ENCODE peak calls at places on chromosome 18, in four cellular contexts. I is PC-3, Y is uterus, T is AG04450. Z is an unnamed sample.

GRCh38 chr18:31247574-31248199 is 70.3 kb upstream of the DSG1 start:
- DNase-seq in T (no peak), Y (no peak), I (no peak), Z (no peak)

GRCh38 chr18:36786686-36787085 is 42.1 kb downstream of the TPGS2 start:
- DNase-seq in T (no peak), I (no peak), Y (peak), Z (peak)

GRCh38 chr18:48215876-48216638 is 193.1 kb downstream of the ZBTB7C start:
- DNase-seq in I (peak), T (no peak), Y (no peak), Z (no peak)

GRCh38 chr18:499351-500229 is 911 bp downstream of the COLEC12 start:
- DNase-seq in T (no peak), I (peak), Y (peak), Z (peak)

GRCh38 chr18:78661316-78661715 is 318.3 kb upstream of the SALL3 start:
- DNase-seq in Y (no peak), T (no peak), I (no peak), Z (no peak)

GRCh38 chr18:70195014-70195614 is 10.4 kb downstream of the RTTN start:
- DNase-seq in Y (no peak), T (no peak), I (no peak), Z (no peak)

GRCh38 chr18:52936931-52937330 is 596.9 kb downstream of the DCC start:
- DNase-seq in T (no peak), Y (no peak), I (peak), Z (no peak)

GRCh38 chr18:59114160-59114559 is 25.5 kb upstream of the SEC11C start:
- DNase-seq in I (no peak), Y (no peak), T (no peak), Z (no peak)

GRCh38 chr18:37019157-37019571 is 190.2 kb downstream of the KIAA1328 start:
- DNase-seq in T (no peak), Y (no peak), I (peak), Z (no peak)

GRCh38 chr18:24054130-24054529 is 39.6 kb downstream of the TTC39C start:
- DNase-seq in I (no peak), Y (no peak), T (no peak), Z (no peak)

GRCh38 chr18:36633961-36634412 is 194.8 kb downstream of the TPGS2 start:
- DNase-seq in Y (no peak), T (no peak), I (no peak), Z (no peak)

GRCh38 chr18:60981651-60982050 is 351.6 kb upstream of the CDH20 start:
- DNase-seq in I (no peak), T (no peak), Y (no peak), Z (no peak)

GRCh38 chr18:39952816-39953215 is 2002.2 kb upstream of the PIK3C3 start:
- DNase-seq in T (no peak), I (no peak), Y (no peak), Z (no peak)

GRCh38 chr18:47895565-47896250 is 34.8 kb downstream of the SMAD2 start:
- DNase-seq in T (no peak), I (no peak), Y (no peak), Z (no peak)

GRCh38 chr18:11320981-11321380 is 171.6 kb upstream of the PIEZO2 start:
- DNase-seq in I (peak), T (no peak), Y (no peak), Z (peak)

GRCh38 chr18:5073026-5073944 is 123.8 kb downstream of the AKAIN1 start:
- DNase-seq in I (peak), Y (no peak), T (no peak), Z (peak)

GRCh38 chr18:11147962-11148654 is 1.3 kb downstream of the PIEZO2 start:
- DNase-seq in Y (no peak), I (no peak), T (no peak), Z (no peak)

GRCh38 chr18:49966090-49966489 is 152.8 kb upstream of the ACAA2 start:
- DNase-seq in T (no peak), Y (no peak), I (no peak), Z (no peak)

GRCh38 chr18:78527984-78528383 is 451.6 kb upstream of the SALL3 start:
- DNase-seq in I (no peak), Y (no peak), T (no peak), Z (no peak)

GRCh38 chr18:37408676-37409305 is 156.8 kb downstream of the CELF4 start:
- DNase-seq in Y (no peak), I (no peak), T (no peak), Z (no peak)

GRCh38 chr18:78713064-78713463 is 266.6 kb upstream of the SALL3 start:
- DNase-seq in T (no peak), Y (no peak), I (no peak), Z (no peak)

GRCh38 chr18:77736817-77737216 is 487.2 kb downstream of the GALR1 start:
- DNase-seq in Y (no peak), I (no peak), T (no peak), Z (no peak)

GRCh38 chr18:68596016-68596415 is 118.9 kb downstream of the TMX3 start:
- DNase-seq in Y (no peak), T (no peak), I (no peak), Z (no peak)

GRCh38 chr18:32891797-32892196 is 119.0 kb upstream of the KLHL14 start:
- DNase-seq in Y (no peak), T (no peak), I (no peak), Z (no peak)

GRCh38 chr18:74196220-74197119 is 48.1 kb downstream of the TIMM21 start:
- DNase-seq in T (peak), I (peak), Y (peak), Z (peak)

GRCh38 chr18:41553716-41554115 is 401.3 kb upstream of the PIK3C3 start:
- DNase-seq in T (no peak), Y (no peak), I (no peak), Z (no peak)

GRCh38 chr18:36315736-36316135 is 18.2 kb downstream of the FHOD3 start:
- DNase-seq in I (peak), Y (no peak), T (no peak), Z (peak)

GRCh38 chr18:23861326-23861725 is 153.2 kb upstream of the TTC39C start:
- DNase-seq in I (no peak), Y (no peak), T (no peak), Z (no peak)

GRCh38 chr18:48946329-48946835 is 4.4 kb downstream of the SMAD7 start:
- DNase-seq in Y (no peak), T (no peak), I (peak), Z (peak)

GRCh38 chr18:29749699-29750098 is 1292.8 kb downstream of the DSC3 start:
- DNase-seq in Y (no peak), T (peak), I (peak), Z (no peak)

GRCh38 chr18:49910986-49911385 is 97.7 kb upstream of the ACAA2 start:
- DNase-seq in Y (no peak), T (no peak), I (no peak), Z (no peak)

GRCh38 chr18:49839012-49839411 is 25.7 kb upstream of the ACAA2 start:
- DNase-seq in T (no peak), Y (no peak), I (peak), Z (no peak)

GRCh38 chr18:39463986-39464385 is 1898.4 kb upstream of the CELF4 start:
- DNase-seq in T (no peak), I (no peak), Y (no peak), Z (no peak)

GRCh38 chr18:65755616-65756015 is 4.8 kb downstream of the CDH7 start:
- DNase-seq in T (no peak), I (no peak), Y (no peak), Z (no peak)

GRCh38 chr18:65752625-65753325 is 2.0 kb downstream of the CDH7 start:
- DNase-seq in Y (no peak), T (no peak), I (no peak), Z (no peak)

GRCh38 chr18:65751145-65752085 is 603 bp downstream of the CDH7 start:
- DNase-seq in T (no peak), I (no peak), Y (no peak), Z (no peak)

GRCh38 chr18:65753520-65753919 is 2.7 kb downstream of the CDH7 start:
- DNase-seq in I (peak), Y (no peak), T (no peak), Z (no peak)

DNA sequence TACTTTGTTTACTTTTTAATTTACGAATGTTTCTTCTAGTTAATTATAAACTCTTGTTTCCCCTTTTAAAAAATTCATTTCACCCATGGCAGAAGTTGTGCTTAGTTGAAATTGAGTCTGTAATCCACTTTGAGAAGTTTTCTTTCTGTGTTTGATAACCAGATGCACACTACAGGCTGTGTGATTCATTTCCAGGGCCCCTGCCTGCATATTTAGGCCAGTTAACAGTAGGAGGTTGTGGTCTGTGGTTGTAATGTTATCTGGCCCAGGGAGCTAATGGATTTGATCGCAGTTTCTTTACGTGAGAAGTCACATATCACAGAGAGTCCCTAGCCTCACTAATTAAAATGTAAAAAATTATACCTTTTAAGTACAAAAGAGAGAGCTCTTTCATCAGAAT is 3.3 kb downstream of the CDH7 start:
- DNase-seq in I (peak), Y (no peak), T (no peak), Z (no peak)
- H3K27ac ChIP-seq in I (no peak), Y (no peak), T (no peak), Z (no peak)

GRCh38 chr18:76336241-76336640 is 158.8 kb downstream of the ZNF516 start:
- DNase-seq in Y (no peak), T (no peak), I (no peak), Z (no peak)
- H3K4me3 ChIP-seq in Y (no peak), T (no peak), I (no peak), Z (no peak)

GRCh38 chr18:26386421-26386820 is 160.2 kb downstream of the TAF4B start:
- DNase-seq in I (no peak), Y (no peak), T (no peak), Z (no peak)
- H3K27ac ChIP-seq in I (no peak), Y (no peak), T (no peak), Z (no peak)

DNA sequence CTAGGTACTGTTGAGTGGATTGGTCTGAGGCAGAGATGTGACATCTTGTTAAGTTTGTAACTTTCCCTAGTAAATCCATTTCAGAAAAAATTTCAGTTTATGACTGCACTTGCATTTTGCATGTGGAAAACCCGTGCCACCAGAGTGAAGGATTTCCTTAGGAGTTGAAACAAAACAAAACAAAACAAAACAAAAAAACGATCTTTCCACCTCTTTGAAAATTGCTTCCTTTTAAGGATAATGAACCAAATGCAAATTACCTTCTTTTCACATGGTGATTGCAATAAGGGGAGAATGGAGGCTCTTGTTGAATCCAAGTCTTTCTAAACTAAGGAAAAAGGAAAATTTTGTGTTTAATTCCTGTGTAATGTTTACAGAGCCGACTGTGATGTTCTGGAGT is 43.2 kb downstream of the PHLPP1 start:
- DNase-seq in I (no peak), T (no peak), Y (no peak), Z (no peak)
- H3K4me3 ChIP-seq in I (peak), T (no peak), Y (no peak), Z (no peak)

GRCh38 chr18:22172594-22173049 is 3.2 kb downstream of the GATA6 start:
- DNase-seq in Y (no peak), T (no peak), I (no peak), Z (no peak)
- H3K27ac ChIP-seq in Y (peak), T (no peak), I (no peak), Z (no peak)

DNA sequence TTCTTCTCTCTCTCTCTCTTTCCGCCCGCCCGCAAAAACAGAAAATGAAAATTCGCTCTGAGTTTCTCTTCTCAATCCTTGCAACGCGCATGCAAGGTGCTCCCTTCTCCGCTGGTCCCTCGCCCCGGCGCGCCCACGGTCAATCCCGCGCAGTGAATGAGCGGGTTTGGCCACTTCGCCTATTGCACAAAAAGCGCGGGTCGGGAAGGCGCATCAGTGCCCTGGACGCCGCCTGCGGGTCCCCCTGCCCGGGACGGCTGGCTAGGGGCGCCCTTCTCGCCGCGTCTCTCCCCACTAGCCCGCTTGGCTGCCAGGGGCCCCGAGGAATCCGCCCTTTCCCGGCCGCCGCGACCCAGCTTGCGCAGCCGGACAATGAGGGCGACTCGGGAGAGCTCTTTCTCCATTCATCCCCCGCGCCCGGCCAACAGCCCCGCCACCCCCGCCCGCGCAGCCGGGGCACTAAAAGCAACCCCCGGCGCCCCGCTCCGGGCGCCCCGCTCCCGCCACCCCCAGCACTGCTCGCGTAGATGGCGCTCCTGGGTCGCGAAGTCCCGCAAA is 686 bp downstream of the LAMA1 start:
- DNase-seq in I (no peak), T (no peak), Y (no peak), Z (no peak)
- H3K4me3 ChIP-seq in I (no peak), T (peak), Y (peak), Z (peak)

GRCh38 chr18:57895182-57895581 is 92.1 kb upstream of the ATP8B1 start:
- DNase-seq in I (no peak), Y (no peak), T (no peak), Z (no peak)

GRCh38 chr18:57901819-57902600 is 98.9 kb upstream of the ATP8B1 start:
- DNase-seq in T (no peak), I (no peak), Y (no peak), Z (no peak)

GRCh38 chr18:57900906-57901305 is 97.8 kb upstream of the ATP8B1 start:
- DNase-seq in I (peak), T (no peak), Y (no peak), Z (no peak)

GRCh38 chr18:57898506-57899124 is 95.5 kb upstream of the ATP8B1 start:
- DNase-seq in I (peak), Y (no peak), T (peak), Z (no peak)
- H3K27ac ChIP-seq in I (no peak), Y (no peak), T (no peak), Z (no peak)

GRCh38 chr18:22088976-22089375 is 80.4 kb upstream of the GATA6 start:
- DNase-seq in I (no peak), T (no peak), Y (no peak), Z (no peak)

GRCh38 chr18:22094375-22094767 is 75.0 kb upstream of the GATA6 start:
- DNase-seq in T (no peak), Y (no peak), I (no peak), Z (no peak)

GRCh38 chr18:22088029-22088428 is 81.4 kb upstream of the GATA6 start:
- DNase-seq in I (no peak), T (no peak), Y (no peak), Z (no peak)

GRCh38 chr18:22093731-22094374 is 75.5 kb upstream of the GATA6 start:
- DNase-seq in Y (no peak), T (no peak), I (no peak), Z (no peak)

GRCh38 chr18:22091341-22091740 is 78.0 kb upstream of the GATA6 start:
- DNase-seq in Y (no peak), T (no peak), I (no peak), Z (no peak)
- H3K4me3 ChIP-seq in Y (no peak), T (no peak), I (no peak), Z (no peak)

GRCh38 chr18:44709297-44710117 is 28.8 kb downstream of the SETBP1 start:
- DNase-seq in T (no peak), Y (no peak), I (no peak), Z (no peak)
- H3K27ac ChIP-seq in T (no peak), Y (peak), I (no peak), Z (peak)

Z was measured in SJSA1.